ENCODE peak calls at places on chromosomes 6 and 20, in five cellular contexts. I is left lung, D is PC-9, Q is uterus, O is mammary epithelial cell. H is an unnamed sample.

GRCh38 chr6:16575655-16576054 is 185.6 kb downstream of the ATXN1 start:
- DNase-seq in O (no peak), Q (no peak), D (no peak), I (no peak), H (no peak)

GRCh38 chr20:64151634-64152530 is 12.4 kb upstream of the MYT1 start:
- DNase-seq in D (peak), Q (no peak), O (peak), I (peak), H (peak)

GRCh38 chr6:136403166-136403980 is 113.7 kb upstream of the BCLAF1 start:
- DNase-seq in O (peak), I (no peak), Q (peak), D (peak), H (no peak)

GRCh38 chr6:147341486-147341885 is 137.3 kb downstream of the STXBP5 start:
- DNase-seq in O (no peak), D (no peak), I (no peak), Q (no peak), H (no peak)

GRCh38 chr20:37872161-37872560 is 30.8 kb upstream of the VSTM2L start:
- DNase-seq in Q (no peak), D (no peak), O (no peak), I (no peak), H (no peak)

GRCh38 chr20:14604143-14604542 is 266.7 kb upstream of the FLRT3 start:
- DNase-seq in Q (no peak), D (no peak), I (no peak), O (no peak), H (no peak)

GRCh38 chr6:107116328-107116892 is 1.1 kb upstream of the BEND3 start:
- DNase-seq in O (peak), D (no peak), I (no peak), Q (no peak), H (peak)

GRCh38 chr6:35037289-35038038 is 103.7 kb downstream of the TCP11 start:
- DNase-seq in D (no peak), Q (no peak), I (no peak), O (no peak), H (no peak)

GRCh38 chr6:148745926-148746325 is 904 bp upstream of the UST start:
- DNase-seq in Q (no peak), D (no peak), O (peak), I (no peak), H (no peak)

GRCh38 chr6:143164565-143165105 is 103.9 kb downstream of the AIG1 start:
- DNase-seq in Q (no peak), O (no peak), I (no peak), D (no peak), H (no peak)

GRCh38 chr20:37042986-37043972 is 52.5 kb downstream of the RBL1 start:
- DNase-seq in D (no peak), Q (no peak), O (no peak), I (no peak), H (no peak)

GRCh38 chr6:129370268-129370916 is 339.6 kb downstream of the ARHGAP18 start:
- DNase-seq in Q (peak), O (peak), D (peak), I (no peak), H (no peak)

GRCh38 chr6:74568851-74569250 is 637.0 kb downstream of the COL12A1 start:
- DNase-seq in I (no peak), O (no peak), Q (no peak), D (no peak), H (no peak)

GRCh38 chr6:81589465-81590313 is 162.8 kb downstream of the TENT5A start:
- DNase-seq in D (no peak), O (no peak), I (no peak), Q (no peak), H (no peak)

GRCh38 chr6:32149932-32150920 is 1.5 kb downstream of the PRRT1 start:
- DNase-seq in D (no peak), Q (no peak), O (no peak), I (no peak), H (no peak)

GRCh38 chr6:29653452-29654038 is 3.3 kb upstream of the MOG start:
- DNase-seq in I (no peak), O (peak), D (no peak), Q (peak), H (no peak)

GRCh38 chr20:51886891-51887608 is 84.7 kb upstream of the SALL4 start:
- DNase-seq in D (no peak), I (no peak), Q (no peak), O (no peak), H (no peak)

GRCh38 chr6:35019171-35019570 is 122.0 kb downstream of the TCP11 start:
- DNase-seq in O (no peak), Q (no peak), D (no peak), I (no peak), H (no peak)

GRCh38 chr6:47135772-47136171 is 93.6 kb upstream of the ADGRF1 start:
- DNase-seq in I (no peak), D (peak), O (peak), Q (no peak), H (no peak)

GRCh38 chr6:72626126-72626525 is 4.3 kb downstream of the KCNQ5 start:
- DNase-seq in O (no peak), D (no peak), I (no peak), Q (no peak), H (no peak)

GRCh38 chr6:3403244-3404154 is 53.4 kb downstream of the SLC22A23 start:
- DNase-seq in D (peak), O (peak), I (no peak), Q (peak), H (peak)

GRCh38 chr6:53486679-53487078 is 58.2 kb downstream of the GCLC start:
- DNase-seq in I (no peak), Q (no peak), D (no peak), O (no peak), H (no peak)

GRCh38 chr6:1250489-1251197 is 61.3 kb upstream of the FOXQ1 start:
- DNase-seq in Q (no peak), O (no peak), I (no peak), D (no peak), H (no peak)

GRCh38 chr6:13425971-13426931 is 61.1 kb downstream of the GFOD1 start:
- DNase-seq in I (no peak), D (peak), Q (no peak), O (peak), H (no peak)

GRCh38 chr6:10659697-10660348 is 34.6 kb downstream of the C6orf52 start:
- DNase-seq in O (no peak), I (peak), D (no peak), Q (no peak), H (no peak)

GRCh38 chr6:144145546-144145945 is 4.8 kb upstream of the STX11 start:
- DNase-seq in I (no peak), O (no peak), Q (no peak), D (no peak), H (no peak)

GRCh38 chr20:60694763-60695162 is 557.3 kb upstream of the CDH4 start:
- DNase-seq in O (peak), D (no peak), Q (no peak), I (no peak), H (no peak)

GRCh38 chr20:856361-856775 is 22.9 kb downstream of the FAM110A start:
- DNase-seq in Q (no peak), D (peak), I (no peak), O (peak), H (no peak)

GRCh38 chr6:15232836-15233510 is 12.9 kb upstream of the JARID2 start:
- DNase-seq in O (no peak), I (no peak), Q (no peak), D (no peak), H (no peak)

GRCh38 chr6:117206951-117207687 is 58.2 kb upstream of the VGLL2 start:
- DNase-seq in I (no peak), O (peak), D (no peak), Q (no peak), H (no peak)

GRCh38 chr6:3885262-3886036 is 36.3 kb downstream of the FAM50B start:
- DNase-seq in I (no peak), D (peak), Q (no peak), O (no peak), H (no peak)

GRCh38 chr6:37454420-37455125 is 21.6 kb downstream of the CMTR1 start:
- DNase-seq in O (no peak), Q (no peak), I (no peak), D (no peak), H (no peak)
- TF ChIP-seq CTCF in O (no peak), Q (no peak), I (no peak), D (no peak), H (no peak)

GRCh38 chr6:42970859-42971612 is 7.9 kb downstream of the PEX6 start:
- DNase-seq in O (no peak), Q (no peak), I (no peak), D (peak), H (no peak)
- H3K27ac ChIP-seq in O (no peak), Q (no peak), I (no peak), D (peak), H (no peak)

GRCh38 chr6:70375882-70376281 is 37.4 kb upstream of the FAM135A start:
- DNase-seq in O (no peak), D (no peak), I (no peak), Q (no peak), H (no peak)

GRCh38 chr6:70377372-70377771 is 35.9 kb upstream of the FAM135A start:
- DNase-seq in Q (no peak), O (no peak), I (no peak), D (no peak), H (no peak)

GRCh38 chr6:70376628-70377027 is 36.7 kb upstream of the FAM135A start:
- DNase-seq in O (no peak), Q (no peak), I (no peak), D (no peak), H (no peak)

GRCh38 chr6:70371454-70372105 is 41.7 kb upstream of the FAM135A start:
- DNase-seq in I (no peak), Q (no peak), O (peak), D (no peak), H (no peak)

GRCh38 chr6:70375166-70375565 is 38.1 kb upstream of the FAM135A start:
- DNase-seq in Q (no peak), D (no peak), O (peak), I (no peak), H (no peak)
- TF ChIP-seq CTCF in Q (no peak), D (no peak), O (no peak), I (no peak), H (no peak)

GRCh38 chr6:127463056-127463455 is 3.9 kb upstream of the KIAA0408 start:
- DNase-seq in I (no peak), D (no peak), O (no peak), Q (no peak), H (no peak)
- H3K27ac ChIP-seq in I (peak), D (no peak), O (no peak), Q (peak), H (peak)

GRCh38 chr20:24303393-24303792 is 166.0 kb upstream of the SYNDIG1 start:
- DNase-seq in D (no peak), Q (no peak), O (no peak), I (no peak), H (no peak)
- TF ChIP-seq CTCF in D (no peak), Q (no peak), O (peak), I (no peak), H (no peak)

DNA sequence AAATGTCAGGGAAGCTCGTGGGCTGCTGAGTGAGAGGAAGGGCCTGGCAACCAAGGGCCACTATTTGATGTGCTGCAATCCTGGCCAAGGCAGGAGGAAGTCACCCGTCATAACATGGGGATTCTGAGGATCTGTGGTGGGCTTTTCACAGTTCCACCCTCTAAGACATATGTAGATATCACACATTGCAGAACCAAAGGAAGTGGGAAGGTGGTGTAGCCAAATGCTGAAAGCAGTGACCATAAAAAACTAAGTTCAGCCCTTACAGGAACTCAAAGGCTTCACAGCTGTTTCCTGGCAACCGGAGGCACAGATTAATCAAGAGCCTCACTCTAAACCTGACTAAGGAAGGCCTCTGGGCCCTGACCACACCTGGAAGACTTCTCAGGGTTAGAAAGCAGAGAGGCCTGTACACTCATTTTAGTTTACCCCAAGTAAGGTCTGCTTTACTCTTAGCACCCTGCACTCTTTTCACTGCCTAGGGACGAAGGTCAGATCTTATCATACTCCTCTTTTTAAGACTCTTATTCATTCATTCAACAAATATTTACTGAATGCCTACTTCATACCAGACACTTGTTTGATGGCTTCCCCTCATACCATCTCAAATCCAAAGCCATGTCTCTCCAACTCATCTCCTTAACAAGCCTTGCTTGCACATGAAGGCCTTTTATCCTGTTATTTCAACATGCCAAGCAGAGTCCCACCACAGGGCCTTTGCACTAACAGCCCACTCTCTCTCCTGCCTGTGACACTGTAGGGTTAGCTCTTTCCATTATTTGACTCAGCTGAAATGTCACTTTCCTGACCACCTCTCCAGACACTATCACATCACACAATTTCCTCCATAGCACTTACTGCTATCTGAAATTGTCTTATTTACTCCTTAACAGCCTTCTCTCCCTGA is 2.6 kb downstream of the UBE2V1 start:
- DNase-seq in D (peak), I (no peak), Q (no peak), O (peak), H (no peak)
- H3K27ac ChIP-seq in D (peak), I (peak), Q (no peak), O (peak), H (peak)

GRCh38 chr6:154164397-154164796 is 125.4 kb downstream of the OPRM1 start:
- DNase-seq in Q (peak), D (no peak), O (no peak), I (no peak), H (peak)

GRCh38 chr6:154165488-154165887 is 126.4 kb downstream of the OPRM1 start:
- DNase-seq in Q (no peak), D (no peak), I (no peak), O (no peak), H (no peak)

GRCh38 chr6:154167163-154167562 is 128.1 kb downstream of the OPRM1 start:
- DNase-seq in D (no peak), Q (no peak), O (no peak), I (no peak), H (no peak)

GRCh38 chr6:154169193-154169847 is 130.3 kb downstream of the OPRM1 start:
- DNase-seq in O (peak), D (no peak), I (no peak), Q (no peak), H (no peak)

DNA sequence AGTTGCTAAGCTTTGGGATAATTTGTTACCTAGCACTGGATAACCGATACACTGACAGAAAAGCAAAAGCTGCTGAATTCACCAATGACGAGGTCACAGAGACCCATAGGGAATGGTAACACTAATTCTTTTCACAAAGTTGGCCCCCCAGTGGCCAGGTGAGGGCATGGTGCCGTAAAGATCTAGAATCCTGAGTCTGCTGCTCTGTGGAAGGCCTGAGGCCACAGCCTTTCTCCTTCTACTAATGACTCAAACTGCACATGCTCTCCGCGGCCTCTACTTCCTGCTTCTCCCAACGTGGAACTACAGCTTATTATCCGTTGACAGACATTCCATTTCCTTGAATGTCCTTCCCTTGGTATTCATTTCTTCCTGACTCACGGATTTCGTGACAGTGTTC is 127.1 kb downstream of the OPRM1 start:
- DNase-seq in I (no peak), Q (no peak), D (no peak), O (no peak), H (no peak)
- TF ChIP-seq CTCF in I (no peak), Q (no peak), D (no peak), O (peak), H (no peak)

GRCh38 chr6:169798764-169799473 is 47.5 kb downstream of the ERMARD start:
- DNase-seq in O (no peak), Q (no peak), D (no peak), I (no peak), H (no peak)

GRCh38 chr6:169800668-169801395 is 49.4 kb downstream of the ERMARD start:
- DNase-seq in D (peak), I (peak), O (peak), Q (no peak), H (no peak)

GRCh38 chr6:169801396-169802160 is 50.2 kb downstream of the ERMARD start:
- DNase-seq in O (no peak), D (no peak), I (peak), Q (no peak), H (no peak)

GRCh38 chr6:169799474-169799926 is 48.1 kb downstream of the ERMARD start:
- DNase-seq in O (no peak), I (no peak), D (no peak), Q (no peak), H (no peak)

DNA sequence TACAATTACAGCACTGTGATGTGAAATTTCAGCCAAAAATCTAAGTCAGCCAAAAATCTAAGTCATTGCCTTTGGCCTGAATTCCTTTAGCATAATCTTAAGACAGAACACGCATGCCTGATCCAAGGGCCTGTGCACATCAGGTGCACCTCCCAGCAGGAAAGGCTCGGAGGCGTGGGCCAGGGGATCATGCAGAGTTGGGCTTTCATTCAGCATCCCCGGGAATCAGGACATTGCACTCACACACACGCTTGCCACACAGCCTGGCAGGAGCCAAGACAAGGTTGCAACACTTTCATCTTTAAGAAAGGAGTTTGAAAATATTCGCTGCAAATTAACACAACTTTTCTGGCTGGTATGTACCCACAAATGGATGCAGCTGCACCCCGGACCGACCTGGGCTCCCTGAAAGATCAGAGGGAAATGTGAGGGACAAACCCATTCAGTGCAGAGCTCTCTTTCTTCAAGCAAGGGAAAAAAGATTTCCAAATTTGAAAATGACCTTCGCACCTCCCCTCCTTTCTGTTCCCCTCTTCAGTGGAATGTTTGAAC is 48.8 kb downstream of the ERMARD start:
- DNase-seq in D (no peak), I (peak), Q (no peak), O (no peak), H (no peak)
- H3K27ac ChIP-seq in D (no peak), I (no peak), Q (no peak), O (no peak), H (no peak)

H was measured in sigmoid colon.